ENCODE peak calls at places on chromosomes 6 and 20, in seven cellular contexts. O is heart left ventricle; Y is GM12878; X is fibroblast of the conjunctiva; Z is astrocyte of the spinal cord; E is stimulated activated CD4-positive, alpha-beta T cell treated with anti-CD3 and anti-CD28 coated beads, Interleukin-15, amount 100 ng/mL, for 1 hour; A is brain microvascular endothelial cell. S is an unnamed sample.

GRCh38 chr20:371755-372542 is 8.6 kb upstream of the TRIB3 start:
- DNase-seq in O (peak), Y (no peak), X (peak), Z (peak), E (no peak), A (peak), S (no peak)

GRCh38 chr6:143684484-143684883 is 6.7 kb downstream of the PHACTR2 start:
- DNase-seq in O (no peak), Y (no peak), X (no peak), Z (no peak), E (no peak), A (no peak), S (no peak)

GRCh38 chr6:317452-318144 is 25.3 kb downstream of the DUSP22 start:
- DNase-seq in O (no peak), Y (peak), X (no peak), Z (no peak), E (no peak), A (no peak), S (no peak)

GRCh38 chr20:64064145-64064698 is 1.2 kb downstream of the TCEA2 start:
- DNase-seq in O (no peak), Y (no peak), X (no peak), Z (peak), E (no peak), A (no peak), S (no peak)

GRCh38 chr20:33649201-33649631 is 12.9 kb upstream of the C20orf144 start:
- DNase-seq in O (no peak), Y (no peak), X (no peak), Z (no peak), E (no peak), A (no peak), S (no peak)

GRCh38 chr20:41747226-41747625 is 129.0 kb upstream of the CHD6 start:
- DNase-seq in O (no peak), Y (no peak), X (no peak), Z (no peak), E (no peak), A (no peak), S (no peak)

GRCh38 chr6:39251406-39251805 is 22.1 kb upstream of the KCNK5 start:
- DNase-seq in O (no peak), Y (no peak), X (no peak), Z (no peak), E (no peak), A (no peak), S (no peak)

GRCh38 chr20:6828794-6829423 is 61.4 kb downstream of the BMP2 start:
- DNase-seq in O (peak), Y (peak), X (peak), Z (peak), E (no peak), A (peak), S (peak)

GRCh38 chr6:16129623-16130243 is 847 bp downstream of the MYLIP start:
- DNase-seq in O (peak), Y (no peak), X (no peak), Z (peak), E (peak), A (no peak), S (no peak)

GRCh38 chr6:10837692-10837996 is 695 bp downstream of the MAK start:
- DNase-seq in O (peak), Y (no peak), X (no peak), Z (peak), E (no peak), A (peak), S (no peak)

GRCh38 chr20:49210101-49210749 is 9.0 kb upstream of the DDX27 start:
- DNase-seq in O (no peak), Y (no peak), X (peak), Z (no peak), E (no peak), A (no peak), S (no peak)

GRCh38 chr6:158311193-158311592 is 1.1 kb upstream of the TULP4 start:
- DNase-seq in O (no peak), Y (no peak), X (no peak), Z (no peak), E (no peak), A (no peak), S (no peak)

GRCh38 chr6:24401458-24401857 is 1.3 kb upstream of the MRS2 start:
- DNase-seq in O (no peak), Y (no peak), X (no peak), Z (no peak), E (no peak), A (no peak), S (no peak)

GRCh38 chr20:19047040-19047950 is 165.1 kb upstream of the SLC24A3 start:
- DNase-seq in O (peak), Y (no peak), X (no peak), Z (no peak), E (no peak), A (no peak), S (no peak)

GRCh38 chr6:142913511-142914047 is 31.4 kb downstream of the HIVEP2 start:
- DNase-seq in O (no peak), Y (peak), X (no peak), Z (no peak), E (peak), A (no peak), S (no peak)

GRCh38 chr6:4274382-4275082 is 139.2 kb upstream of the ECI2 start:
- DNase-seq in O (no peak), Y (no peak), X (no peak), Z (peak), E (no peak), A (peak), S (no peak)

GRCh38 chr6:16333580-16333979 is 95.2 kb downstream of the GMPR start:
- DNase-seq in O (no peak), Y (no peak), X (no peak), Z (peak), E (no peak), A (no peak), S (no peak)

S was measured in NCI-H1436.